ENCODE peak calls at places on chromosomes 13 and 19, in ten cellular contexts. S is IMR-90; E is adrenal gland; D is HCT116; N is CD8-positive, alpha-beta T cell; Y is foreskin fibroblast; T is heart right ventricle; Q is astrocyte of the spinal cord; M is omental fat pad; K is fibroblast of mammary gland. W is an unnamed sample.

GRCh38 chr19:10499550-10500246 is 3.5 kb downstream of the KEAP1 start:
- DNase-seq in S (no peak), E (no peak), D (no peak), N (no peak), Y (no peak), T (no peak), Q (no peak), M (no peak), K (no peak), W (no peak)

GRCh38 chr13:49436890-49437289 is 7.0 kb downstream of the CAB39L start:
- DNase-seq in S (peak), E (peak), D (no peak), N (no peak), Y (peak), T (no peak), Q (peak), M (no peak), K (peak), W (peak)

GRCh38 chr19:17724655-17725054 is 5.4 kb downstream of the MAP1S start:
- DNase-seq in S (no peak), E (no peak), D (no peak), N (no peak), Y (no peak), T (no peak), Q (no peak), M (no peak), K (no peak), W (no peak)

GRCh38 chr19:43532571-43532961 is 422 bp upstream of the ZNF575 start:
- DNase-seq in S (no peak), E (peak), D (peak), N (no peak), Y (no peak), T (no peak), Q (no peak), M (no peak), K (no peak), W (peak)

GRCh38 chr13:50236898-50237318 is 221.7 kb downstream of the KCNRG start:
- DNase-seq in S (peak), E (no peak), D (no peak), N (peak), Y (no peak), T (no peak), Q (peak), M (no peak), K (peak), W (peak)

GRCh38 chr19:54967611-54968010 is 1.4 kb downstream of the NLRP2 start:
- DNase-seq in S (no peak), E (no peak), D (no peak), N (no peak), Y (no peak), T (no peak), Q (no peak), M (no peak), K (no peak), W (no peak)

GRCh38 chr13:44050450-44051063 is 170.9 kb downstream of the LACC1 start:
- DNase-seq in S (peak), E (no peak), D (peak), N (no peak), Y (peak), T (peak), Q (peak), M (no peak), K (peak), W (peak)

GRCh38 chr19:2084993-2085720 is 11.0 kb downstream of the MOB3A start:
- DNase-seq in S (no peak), E (peak), D (no peak), N (peak), Y (peak), T (peak), Q (no peak), M (no peak), K (peak), W (no peak)

GRCh38 chr19:12668937-12669271 is 2.3 kb downstream of the WDR83 start:
- DNase-seq in S (peak), E (peak), D (no peak), N (peak), Y (peak), T (peak), Q (peak), M (peak), K (peak), W (peak)

DNA sequence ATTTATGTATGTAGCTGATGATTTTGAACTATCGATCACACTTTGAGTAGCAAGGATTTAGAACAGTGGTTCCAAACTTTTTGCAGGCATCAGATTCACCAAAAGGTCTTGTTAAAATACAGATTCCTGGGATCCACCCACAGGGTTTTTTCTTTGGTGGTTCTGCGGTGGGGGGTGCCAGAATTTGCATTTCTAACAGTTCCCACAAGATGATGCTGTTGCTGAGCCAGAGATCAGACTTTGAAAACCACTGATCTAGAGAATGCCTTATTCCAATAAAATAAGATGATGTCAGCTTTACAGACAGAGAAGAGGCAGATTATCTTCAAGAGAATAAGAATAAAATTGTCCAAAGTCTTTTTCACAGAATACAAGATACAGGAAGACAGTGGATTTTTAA is 80.9 kb upstream of the SHISA2 start:
- DNase-seq in S (peak), E (no peak), D (no peak), N (no peak), Y (peak), T (no peak), Q (no peak), M (no peak), K (peak), W (peak)
- TF ChIP-seq CTCF in S (peak), E (peak), D (peak), N (no peak), Y (peak), T (peak), Q (peak), M (no peak), K (peak), W (peak)

DNA sequence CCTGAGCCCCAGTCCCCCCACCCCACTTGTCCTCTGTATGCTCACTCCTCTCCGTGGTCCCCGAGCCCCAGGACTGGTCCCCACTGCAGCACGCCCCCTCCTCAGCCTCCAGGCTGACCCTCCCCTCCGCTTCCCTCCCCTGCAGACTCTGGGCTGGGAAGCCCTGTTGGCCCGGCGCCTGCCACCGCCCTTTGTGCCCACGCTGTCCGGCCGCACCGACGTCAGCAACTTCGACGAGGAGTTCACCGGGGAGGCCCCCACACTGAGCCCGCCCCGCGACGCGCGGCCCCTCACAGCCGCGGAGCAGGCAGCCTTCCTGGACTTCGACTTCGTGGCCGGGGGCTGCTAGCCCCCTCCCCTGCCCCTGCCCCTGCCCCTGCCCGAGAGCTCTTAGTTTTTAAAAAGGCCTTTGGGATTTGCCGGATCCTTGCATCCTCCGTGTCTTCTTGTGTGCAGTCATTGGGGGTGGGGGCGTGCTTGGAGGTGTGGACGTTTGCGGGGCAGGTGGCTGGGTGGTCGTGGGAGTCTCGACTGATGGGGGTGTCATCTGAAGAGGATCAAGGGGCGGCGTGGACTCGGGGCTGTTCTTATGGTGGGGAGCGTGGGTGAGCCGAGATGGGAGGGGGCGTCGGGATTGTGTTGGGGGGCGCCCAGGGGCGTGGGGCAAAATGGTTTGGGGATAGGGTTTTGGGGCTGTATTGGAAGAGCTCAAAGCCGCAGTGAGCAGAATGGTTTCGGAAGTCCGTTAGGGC is 3.5 kb downstream of the PTGER1 start:
- DNase-seq in S (no peak), E (no peak), D (no peak), N (no peak), Y (no peak), T (no peak), Q (no peak), M (no peak), K (no peak), W (no peak)
- TF ChIP-seq CTCF in S (no peak), E (no peak), D (no peak), N (no peak), Y (no peak), T (no peak), Q (no peak), M (no peak), K (no peak), W (no peak)

GRCh38 chr19:29260477-29261317 is 47.7 kb upstream of the UQCRFS1 start:
- DNase-seq in S (peak), E (no peak), D (peak), N (no peak), Y (peak), T (no peak), Q (no peak), M (no peak), K (peak), W (peak)
- TF ChIP-seq CTCF in S (peak), E (peak), D (no peak), N (no peak), Y (peak), T (peak), Q (peak), M (no peak), K (peak), W (peak)

GRCh38 chr13:87678353-87678752 is 7.2 kb downstream of the SLITRK5 start:
- DNase-seq in S (no peak), E (no peak), D (no peak), N (no peak), Y (no peak), T (no peak), Q (no peak), M (no peak), K (no peak), W (no peak)
- TF ChIP-seq CTCF in S (no peak), E (no peak), D (no peak), N (no peak), Y (no peak), T (no peak), Q (no peak), M (no peak), K (no peak), W (no peak)

DNA sequence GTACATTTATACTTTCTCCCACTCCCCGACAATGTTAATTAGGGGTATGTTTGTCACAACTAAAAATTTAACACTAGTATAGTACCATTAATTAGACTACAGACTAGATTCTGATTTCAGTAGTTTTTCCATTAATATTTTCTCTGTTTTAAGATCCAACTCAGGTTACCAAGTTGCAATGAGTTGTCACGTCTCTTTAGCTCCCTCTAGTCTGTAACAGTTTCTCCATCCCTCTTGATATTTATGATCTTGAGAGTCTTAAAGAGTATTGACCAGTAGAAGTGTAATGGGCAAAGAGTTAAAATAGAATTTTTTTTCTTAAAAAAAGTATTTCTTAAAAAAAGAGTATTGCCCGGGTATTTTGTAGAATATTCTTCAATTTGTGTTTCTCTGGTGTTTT is 598.1 kb downstream of the TBC1D4 start:
- DNase-seq in S (peak), E (no peak), D (no peak), N (no peak), Y (no peak), T (no peak), Q (no peak), M (no peak), K (peak), W (peak)
- TF ChIP-seq CTCF in S (no peak), E (no peak), D (no peak), N (no peak), Y (no peak), T (peak), Q (peak), M (no peak), K (peak), W (peak)

DNA sequence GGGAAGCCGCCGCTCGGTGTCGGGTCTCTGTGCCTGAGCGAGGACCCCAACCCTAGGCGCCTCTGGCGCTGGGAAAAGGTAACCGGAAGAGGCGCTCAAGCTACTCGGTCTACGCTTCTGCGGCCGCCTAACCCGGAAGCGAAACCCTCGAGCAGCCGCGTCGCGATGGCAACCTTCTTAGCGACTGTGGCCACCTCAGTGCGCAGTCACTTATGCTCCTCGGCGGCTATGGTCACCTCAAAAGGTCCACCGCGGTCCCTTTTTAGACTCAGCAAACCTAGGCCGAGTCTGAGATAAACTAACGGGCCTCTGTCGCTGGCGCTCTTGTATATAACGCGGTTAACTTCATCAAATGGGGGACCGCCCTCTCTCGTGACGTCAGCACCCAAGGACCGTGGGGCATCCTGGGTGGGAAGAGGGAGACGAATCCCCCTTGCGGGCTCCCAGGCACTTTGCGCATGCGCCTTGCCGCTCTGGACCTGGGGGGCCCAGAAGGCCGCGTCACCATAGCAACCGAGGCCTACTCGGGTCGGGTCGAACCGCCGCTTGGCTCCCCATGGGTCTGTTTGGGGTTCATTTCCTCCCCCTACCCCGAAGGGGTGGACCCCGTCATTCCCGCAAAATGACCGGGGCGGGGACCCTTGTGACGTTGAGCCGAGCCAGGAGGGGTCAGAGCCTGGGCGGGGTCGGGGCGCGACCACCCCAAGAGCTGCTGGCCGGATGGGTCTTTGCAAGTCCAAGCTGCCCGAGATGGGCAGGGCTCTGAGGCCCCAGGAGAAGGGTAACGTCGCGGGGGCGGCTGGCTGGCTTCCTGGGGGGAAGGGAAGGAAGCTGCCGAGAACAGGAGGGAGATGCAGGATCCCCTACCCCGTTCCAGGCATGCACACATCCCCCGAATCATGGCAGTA is at the start of gene GTF2F1:
- DNase-seq in S (peak), E (peak), D (peak), N (peak), Y (peak), T (peak), Q (peak), M (peak), K (peak), W (peak)
- TF ChIP-seq CTCF in S (peak), E (no peak), D (no peak), N (no peak), Y (no peak), T (peak), Q (peak), M (no peak), K (peak), W (peak)

GRCh38 chr19:6676288-6676687 is 6.3 kb upstream of the TNFSF14 start:
- DNase-seq in S (no peak), E (no peak), D (no peak), N (no peak), Y (no peak), T (no peak), Q (no peak), M (no peak), K (no peak), W (no peak)

GRCh38 chr19:6677495-6677894 is 7.5 kb upstream of the TNFSF14 start:
- DNase-seq in S (no peak), E (no peak), D (no peak), N (no peak), Y (no peak), T (no peak), Q (no peak), M (no peak), K (no peak), W (no peak)

GRCh38 chr19:6672693-6673290 is 2.8 kb upstream of the TNFSF14 start:
- DNase-seq in S (no peak), E (no peak), D (no peak), N (no peak), Y (no peak), T (no peak), Q (no peak), M (no peak), K (no peak), W (no peak)

GRCh38 chr19:6671960-6672359 is 2.0 kb upstream of the TNFSF14 start:
- DNase-seq in S (no peak), E (no peak), D (no peak), N (no peak), Y (no peak), T (no peak), Q (no peak), M (no peak), K (no peak), W (no peak)

DNA sequence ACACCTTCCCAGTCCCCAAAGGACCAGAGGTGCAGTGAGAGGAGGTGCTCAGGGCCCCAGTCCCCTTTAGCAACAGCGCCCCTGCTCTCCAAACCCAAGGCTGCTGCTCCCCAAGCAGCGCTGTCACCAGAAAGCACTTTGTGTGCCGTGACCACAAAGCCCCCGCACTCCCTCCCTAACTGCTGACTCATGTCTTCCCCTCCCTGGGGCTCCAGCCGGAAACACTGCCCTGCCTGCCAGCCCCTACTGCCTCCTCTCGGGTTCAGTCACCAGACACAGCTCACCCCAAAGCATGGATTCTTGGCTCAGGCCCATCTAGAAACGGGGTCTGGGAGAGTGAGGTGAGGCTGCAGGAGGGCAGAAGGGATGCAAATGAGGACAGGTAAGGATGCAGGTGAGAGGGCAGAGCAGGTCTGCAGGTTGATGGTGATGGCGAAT is 4.9 kb upstream of the TNFSF14 start:
- DNase-seq in S (peak), E (peak), D (no peak), N (peak), Y (peak), T (peak), Q (peak), M (no peak), K (peak), W (peak)
- TF ChIP-seq CTCF in S (no peak), E (no peak), D (no peak), N (no peak), Y (no peak), T (no peak), Q (no peak), M (no peak), K (no peak), W (no peak)

DNA sequence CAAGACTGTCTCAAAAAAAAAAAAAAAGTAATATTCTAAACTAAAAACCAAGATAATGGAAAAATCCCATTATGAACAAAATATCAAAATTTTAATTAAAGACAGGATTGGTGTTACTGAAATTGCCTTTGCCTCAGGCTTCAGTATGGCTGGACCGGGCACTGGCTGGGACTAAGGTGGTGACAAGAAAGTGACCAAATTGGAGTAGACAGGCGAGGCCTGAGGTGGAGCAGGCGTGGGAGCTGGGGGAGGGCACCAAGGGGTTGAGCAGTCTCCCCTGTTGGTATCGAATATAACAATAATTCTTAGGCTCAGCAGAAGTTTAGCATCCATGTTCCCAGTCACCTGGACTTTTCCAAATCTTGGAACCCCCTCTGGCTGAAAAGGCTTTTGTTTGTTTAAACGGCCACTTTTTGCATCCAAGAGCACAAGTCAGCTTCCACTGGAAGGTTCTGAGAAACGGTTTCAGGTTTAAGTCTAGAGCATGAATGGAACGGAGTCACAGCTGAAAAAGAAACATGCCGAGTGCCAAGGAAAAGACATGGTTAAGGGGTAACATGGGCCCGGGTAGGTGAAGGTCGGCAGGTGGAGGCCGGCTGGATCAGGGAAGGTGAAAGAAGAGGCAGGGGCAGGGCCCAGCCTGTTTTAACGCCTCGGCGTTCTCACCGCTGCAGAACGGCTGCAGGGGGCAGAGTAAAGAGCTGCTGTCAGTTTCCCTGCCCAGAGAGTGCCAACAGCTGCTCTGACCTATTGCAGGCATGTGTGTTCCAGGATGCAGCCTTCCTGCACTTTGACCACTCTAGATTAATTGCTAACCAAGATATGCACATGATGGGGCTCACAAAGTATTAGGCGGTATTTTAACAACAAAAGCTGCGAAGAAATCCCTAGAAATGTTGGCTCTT is 104.4 kb downstream of the TM9SF2 start:
- DNase-seq in S (no peak), E (peak), D (peak), N (peak), Y (peak), T (peak), Q (no peak), M (no peak), K (peak), W (no peak)
- TF ChIP-seq CTCF in S (no peak), E (no peak), D (no peak), N (no peak), Y (no peak), T (peak), Q (peak), M (no peak), K (no peak), W (no peak)